ENCODE peak calls at places on chromosome 11, in five cellular contexts. One of them, this sample, is unnamed.

GRCh38 chr11:118295834-118296454 is 8.6 kb upstream of the CD3E start:
- DNase-seq in kidney: no peak
- DNase-seq in stomach: peak; percentile 55
- DNase-seq in heart right ventricle: no peak
- DNase-seq in GM23338: peak; percentile 72
- DNase-seq in this sample: no peak

GRCh38 chr11:103682318-103683184 is 353.9 kb upstream of the DDI1 start:
- DNase-seq in heart right ventricle: peak; percentile 66
- DNase-seq in GM23338: peak; percentile 88
- DNase-seq in kidney: no peak
- DNase-seq in stomach: peak; percentile 46
- DNase-seq in this sample: peak; percentile 49

GRCh38 chr11:94674005-94674491 is 94.1 kb upstream of the AMOTL1 start:
- DNase-seq in heart right ventricle: no peak
- DNase-seq in kidney: no peak
- DNase-seq in stomach: no peak
- DNase-seq in GM23338: no peak
- DNase-seq in this sample: no peak

GRCh38 chr11:113189909-113190667 is 124.3 kb upstream of the TTC12 start:
- DNase-seq in kidney: no peak
- DNase-seq in GM23338: no peak
- DNase-seq in stomach: no peak
- DNase-seq in heart right ventricle: no peak
- DNase-seq in this sample: no peak

GRCh38 chr11:67352546-67353316 is 615 bp downstream of the POLD4 start:
- DNase-seq in kidney: peak; percentile 90
- DNase-seq in heart right ventricle: peak; percentile 27
- DNase-seq in GM23338: peak; percentile 55
- DNase-seq in stomach: peak; percentile 59
- DNase-seq in this sample: no peak

GRCh38 chr11:84963240-84963639 is 663.9 kb downstream of the DLG2 start:
- DNase-seq in stomach: no peak
- DNase-seq in kidney: no peak
- DNase-seq in GM23338: peak; percentile 21
- DNase-seq in heart right ventricle: no peak
- DNase-seq in this sample: no peak

GRCh38 chr11:47907499-47907898 is 59.3 kb upstream of the NUP160 start:
- DNase-seq in GM23338: no peak
- DNase-seq in heart right ventricle: no peak
- DNase-seq in stomach: no peak
- DNase-seq in kidney: no peak
- DNase-seq in this sample: no peak

GRCh38 chr11:65918211-65919150 is at the start of gene C11orf68:
- DNase-seq in heart right ventricle: peak; percentile 14
- DNase-seq in GM23338: peak; percentile 56
- DNase-seq in stomach: peak; percentile 33
- DNase-seq in kidney: no peak
- DNase-seq in this sample: no peak

GRCh38 chr11:104570088-104570701 is 328.1 kb downstream of the CASP12 start:
- DNase-seq in kidney: no peak
- DNase-seq in GM23338: no peak
- DNase-seq in heart right ventricle: no peak
- DNase-seq in stomach: no peak
- DNase-seq in this sample: no peak

GRCh38 chr11:86274503-86274902 is 27.5 kb upstream of the HIKESHI start:
- DNase-seq in GM23338: peak; percentile 88
- DNase-seq in kidney: no peak
- DNase-seq in heart right ventricle: no peak
- DNase-seq in stomach: no peak
- DNase-seq in this sample: peak; percentile 7

GRCh38 chr11:2741377-2742131 is 41.8 kb upstream of the KCNQ1OT1 start:
- DNase-seq in stomach: no peak
- DNase-seq in heart right ventricle: no peak
- DNase-seq in kidney: peak; percentile 89
- DNase-seq in GM23338: no peak
- DNase-seq in this sample: no peak

DNA sequence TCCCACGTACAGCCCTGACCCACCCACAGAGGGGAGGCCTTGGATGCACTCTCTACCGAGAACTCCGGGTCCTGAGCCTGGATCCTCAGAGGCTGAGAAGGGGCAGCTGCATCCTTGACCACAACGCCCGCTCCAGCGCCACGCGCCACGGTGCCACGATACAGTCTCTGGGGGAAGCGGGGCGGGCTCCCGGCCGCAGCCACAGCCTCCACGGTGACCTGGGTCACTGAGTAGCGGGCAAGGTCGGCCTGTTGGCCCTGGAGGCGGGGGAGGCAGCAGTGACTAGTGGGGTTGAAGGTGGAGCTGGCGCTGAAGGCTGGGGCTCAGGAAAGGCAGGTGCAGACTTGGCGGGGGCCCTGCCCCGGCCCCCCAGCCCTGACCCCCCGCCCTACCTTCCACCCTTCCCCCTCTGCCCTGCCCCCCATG is 3.9 kb upstream of the IRF7 start:
- DNase-seq in kidney: peak; percentile 69
- DNase-seq in stomach: no peak
- DNase-seq in GM23338: no peak
- DNase-seq in heart right ventricle: no peak
- DNase-seq in this sample: no peak
- H3K36me3 ChIP-seq in kidney: no peaks in the 10 kb centered on the region
- H3K36me3 ChIP-seq in stomach: peaks cover 14% of the 10 kb centered on the region
- H3K36me3 ChIP-seq in GM23338: no peaks in the 10 kb centered on the region
- H3K36me3 ChIP-seq in heart right ventricle: no peaks in the 10 kb centered on the region
- H3K36me3 ChIP-seq in this sample: peaks cover 5% of the 10 kb centered on the region

GRCh38 chr11:72981067-72981466 is 161.1 kb downstream of the FCHSD2 start:
- DNase-seq in GM23338: no peak
- DNase-seq in kidney: no peak
- DNase-seq in stomach: no peak
- DNase-seq in heart right ventricle: no peak
- DNase-seq in this sample: no peak

GRCh38 chr11:72984448-72985077 is 157.6 kb downstream of the FCHSD2 start:
- DNase-seq in stomach: no peak
- DNase-seq in heart right ventricle: no peak
- DNase-seq in GM23338: no peak
- DNase-seq in kidney: no peak
- DNase-seq in this sample: no peak

GRCh38 chr11:72985645-72986044 is 156.5 kb downstream of the FCHSD2 start:
- DNase-seq in heart right ventricle: no peak
- DNase-seq in stomach: no peak
- DNase-seq in kidney: no peak
- DNase-seq in GM23338: no peak
- DNase-seq in this sample: no peak

GRCh38 chr11:72982286-72982685 is 159.8 kb downstream of the FCHSD2 start:
- DNase-seq in GM23338: no peak
- DNase-seq in heart right ventricle: no peak
- DNase-seq in kidney: no peak
- DNase-seq in stomach: no peak
- DNase-seq in this sample: no peak

GRCh38 chr11:72983560-72983959 is 158.6 kb downstream of the FCHSD2 start:
- DNase-seq in stomach: no peak
- DNase-seq in GM23338: no peak
- DNase-seq in heart right ventricle: no peak
- DNase-seq in kidney: no peak
- DNase-seq in this sample: no peak
- H3K36me3 ChIP-seq in stomach: peaks cover 23% of the 10 kb centered on the region
- H3K36me3 ChIP-seq in GM23338: no peaks in the 10 kb centered on the region
- H3K36me3 ChIP-seq in heart right ventricle: no peaks in the 10 kb centered on the region
- H3K36me3 ChIP-seq in kidney: peaks cover 4% of the 10 kb centered on the region
- H3K36me3 ChIP-seq in this sample: peaks cover 55% of the 10 kb centered on the region

GRCh38 chr11:115886111-115886733 is 382.0 kb upstream of the CADM1 start:
- DNase-seq in kidney: no peak
- DNase-seq in stomach: no peak
- DNase-seq in heart right ventricle: no peak
- DNase-seq in GM23338: peak; percentile 13
- DNase-seq in this sample: no peak
- H3K36me3 ChIP-seq in kidney: no peaks in the 10 kb centered on the region
- H3K36me3 ChIP-seq in stomach: no peaks in the 10 kb centered on the region
- H3K36me3 ChIP-seq in heart right ventricle: no peaks in the 10 kb centered on the region
- H3K36me3 ChIP-seq in GM23338: peaks cover 5% of the 10 kb centered on the region
- H3K36me3 ChIP-seq in this sample: no peaks in the 10 kb centered on the region

DNA sequence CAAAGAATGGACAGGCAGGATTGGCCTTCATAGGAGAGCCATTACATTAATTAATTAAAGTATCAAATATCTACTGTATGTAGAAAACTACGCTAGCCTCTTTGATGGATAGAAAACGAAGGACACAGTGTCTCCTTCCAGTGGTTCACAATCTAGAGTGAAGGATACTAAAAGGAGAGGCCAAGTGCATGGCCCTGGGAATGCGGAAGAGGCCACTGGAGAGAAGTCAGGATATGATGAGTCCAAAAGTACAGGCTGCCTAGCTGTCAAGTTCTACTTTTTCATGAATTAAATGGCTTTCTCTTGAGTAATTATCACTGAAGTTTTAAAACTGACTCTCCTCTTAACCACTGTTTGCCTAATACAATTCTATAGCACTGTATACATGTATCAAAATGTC is 41.9 kb downstream of the ATG16L2 start:
- DNase-seq in GM23338: no peak
- DNase-seq in stomach: no peak
- DNase-seq in kidney: no peak
- DNase-seq in heart right ventricle: no peak
- DNase-seq in this sample: no peak
- H3K36me3 ChIP-seq in GM23338: no peaks in the 10 kb centered on the region
- H3K36me3 ChIP-seq in stomach: no peaks in the 10 kb centered on the region
- H3K36me3 ChIP-seq in kidney: no peaks in the 10 kb centered on the region
- H3K36me3 ChIP-seq in heart right ventricle: no peaks in the 10 kb centered on the region
- H3K36me3 ChIP-seq in this sample: no peaks in the 10 kb centered on the region

DNA sequence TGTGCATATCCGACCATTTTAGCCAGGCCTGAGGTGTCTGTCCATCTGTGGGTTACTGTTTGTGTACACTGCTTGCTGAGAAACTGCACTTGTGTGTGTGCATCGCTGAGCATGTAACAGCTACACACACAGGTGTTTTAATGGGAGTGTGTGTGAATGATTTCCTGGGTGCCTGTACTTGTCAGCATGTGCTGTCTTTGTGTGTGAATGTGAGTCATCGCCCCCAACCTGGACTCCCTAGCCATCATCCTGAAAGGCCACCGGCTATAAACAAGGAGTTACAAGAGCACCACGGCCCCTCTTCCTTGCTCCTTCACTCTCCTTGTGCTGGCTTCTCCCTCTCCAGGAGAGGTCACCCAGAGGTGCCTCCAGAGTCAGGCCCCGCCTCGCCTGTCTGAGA is 419.3 kb downstream of the BUD13 start:
- DNase-seq in kidney: no peak
- DNase-seq in stomach: no peak
- DNase-seq in GM23338: no peak
- DNase-seq in heart right ventricle: no peak
- DNase-seq in this sample: no peak
- H3K36me3 ChIP-seq in kidney: no peaks in the 10 kb centered on the region
- H3K36me3 ChIP-seq in stomach: no peaks in the 10 kb centered on the region
- H3K36me3 ChIP-seq in GM23338: no peaks in the 10 kb centered on the region
- H3K36me3 ChIP-seq in heart right ventricle: no peaks in the 10 kb centered on the region
- H3K36me3 ChIP-seq in this sample: no peaks in the 10 kb centered on the region

GRCh38 chr11:44113018-44113417 is 17.5 kb downstream of the EXT2 start:
- DNase-seq in kidney: no peak
- DNase-seq in GM23338: no peak
- DNase-seq in heart right ventricle: no peak
- DNase-seq in stomach: no peak
- DNase-seq in this sample: no peak

GRCh38 chr11:44113572-44113971 is 18.1 kb downstream of the EXT2 start:
- DNase-seq in kidney: no peak
- DNase-seq in GM23338: no peak
- DNase-seq in stomach: no peak
- DNase-seq in heart right ventricle: no peak
- DNase-seq in this sample: no peak

GRCh38 chr11:44108260-44108659 is 12.8 kb downstream of the EXT2 start:
- DNase-seq in heart right ventricle: no peak
- DNase-seq in stomach: no peak
- DNase-seq in GM23338: no peak
- DNase-seq in kidney: no peak
- DNase-seq in this sample: no peak

GRCh38 chr11:44110231-44110679 is 14.8 kb downstream of the EXT2 start:
- DNase-seq in stomach: peak; percentile 46
- DNase-seq in heart right ventricle: peak; percentile 82
- DNase-seq in GM23338: peak; percentile 62
- DNase-seq in kidney: no peak
- DNase-seq in this sample: peak; percentile 65

DNA sequence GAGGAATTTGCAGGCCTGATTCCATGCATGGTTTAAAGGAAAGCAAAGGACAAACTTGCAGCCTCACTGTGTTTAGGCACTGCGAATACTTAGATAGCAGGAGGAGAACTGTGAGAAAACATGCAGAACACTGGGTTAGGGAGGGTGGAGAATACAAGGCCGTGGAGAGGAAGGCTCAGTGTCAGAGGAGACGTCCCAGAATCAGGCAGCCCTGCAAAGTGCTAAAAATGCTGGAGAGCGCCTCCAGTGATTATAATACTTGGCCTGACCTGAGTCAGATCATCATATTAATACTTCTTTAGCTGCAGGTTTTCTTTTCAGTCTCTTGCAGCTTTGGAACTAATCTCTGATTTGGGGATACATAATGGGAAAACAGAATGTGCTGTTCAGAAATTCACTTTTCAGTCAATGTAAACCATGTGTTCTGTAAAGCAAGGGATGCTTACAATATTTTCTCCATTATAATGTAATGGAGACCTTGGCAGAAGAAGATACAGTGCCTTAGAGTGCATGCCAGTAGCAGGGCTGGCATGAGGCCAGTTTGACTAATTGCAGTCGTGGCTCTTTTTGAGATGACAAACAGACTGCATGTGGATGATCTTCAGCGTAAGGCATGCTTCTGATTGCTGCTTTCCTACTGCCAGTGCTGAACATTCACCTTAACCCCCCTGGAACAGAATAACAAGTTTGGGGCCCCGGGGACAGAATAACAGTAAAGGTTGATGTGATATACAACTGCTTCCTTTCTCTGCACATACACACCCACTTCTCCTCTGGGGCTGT is 16.8 kb downstream of the EXT2 start:
- DNase-seq in kidney: no peak
- DNase-seq in heart right ventricle: peak; percentile 48
- DNase-seq in GM23338: no peak
- DNase-seq in stomach: no peak
- DNase-seq in this sample: peak; percentile 58
- H3K36me3 ChIP-seq in kidney: peaks cover 27% of the 10 kb centered on the region
- H3K36me3 ChIP-seq in heart right ventricle: no peaks in the 10 kb centered on the region
- H3K36me3 ChIP-seq in GM23338: peaks cover 4% of the 10 kb centered on the region
- H3K36me3 ChIP-seq in stomach: peaks cover 88% of the 10 kb centered on the region
- H3K36me3 ChIP-seq in this sample: peaks cover 14% of the 10 kb centered on the region

This sample was measured in SK-N-SH.